ENCODE peak calls at places on chromosome 12, in ten cellular contexts. Z is suprapubic skin; B is IMR-90; E is CD8-positive, alpha-beta T cell; A is keratinocyte; X is stomach; Q is uterus; O is BJ; Y is right lobe of liver; S is Caco-2. I is an unnamed sample.

GRCh38 chr12:113835913-113836312 is 130.2 kb downstream of the RBM19 start:
- DNase-seq in Z (no peak), B (no peak), E (no peak), A (no peak), X (no peak), Q (no peak), O (no peak), Y (no peak), S (no peak), I (no peak)

GRCh38 chr12:68106160-68106559 is 53.4 kb downstream of the IFNG start:
- DNase-seq in Z (no peak), B (no peak), E (no peak), A (no peak), X (no peak), Q (no peak), O (peak; percentile 7), Y (no peak), S (no peak), I (peak; percentile 24)

GRCh38 chr12:115504241-115504941 is 773.1 kb downstream of the MED13L start:
- DNase-seq in Z (no peak), B (no peak), E (no peak), A (no peak), X (no peak), Q (peak; percentile 15), O (no peak), Y (no peak), S (no peak), I (no peak)

GRCh38 chr12:113333877-113334785 is 778 bp downstream of the SLC8B1 start:
- DNase-seq in Z (no peak), B (no peak), E (peak; percentile 14), A (no peak), X (peak; percentile 40), Q (no peak), O (no peak), Y (no peak), S (no peak), I (no peak)

GRCh38 chr12:26271889-26272492 is 76.6 kb downstream of the SSPN start:
- DNase-seq in Z (no peak), B (peak; percentile 96), E (no peak), A (peak; percentile 80), X (peak; percentile 81), Q (peak; percentile 89), O (no peak), Y (no peak), S (no peak), I (peak; percentile 97)

GRCh38 chr12:123886258-123886657 is 86.4 kb downstream of the CCDC92 start:
- DNase-seq in Z (no peak), B (no peak), E (no peak), A (no peak), X (no peak), Q (no peak), O (no peak), Y (no peak), S (no peak), I (no peak)

GRCh38 chr12:57008113-57008687 is 1.9 kb upstream of the ZBTB39 start:
- DNase-seq in Z (no peak), B (peak; percentile 82), E (no peak), A (no peak), X (no peak), Q (no peak), O (peak; percentile 41), Y (no peak), S (no peak), I (peak; percentile 50)

GRCh38 chr12:57613427-57614109 is 2.3 kb downstream of the ARHGEF25 start:
- DNase-seq in Z (no peak), B (no peak), E (no peak), A (no peak), X (no peak), Q (peak; percentile 9), O (no peak), Y (no peak), S (no peak), I (no peak)

GRCh38 chr12:51924551-51925399 is 17.5 kb downstream of the ACVRL1 start:
- DNase-seq in Z (no peak), B (no peak), E (no peak), A (no peak), X (no peak), Q (no peak), O (no peak), Y (no peak), S (peak; percentile 26), I (no peak)

GRCh38 chr12:51921017-51921725 is 13.9 kb downstream of the ACVRL1 start:
- DNase-seq in Z (no peak), B (no peak), E (no peak), A (no peak), X (no peak), Q (no peak), O (no peak), Y (peak; percentile 93), S (no peak), I (no peak)

GRCh38 chr12:51922146-51922545 is 14.8 kb downstream of the ACVRL1 start:
- DNase-seq in Z (no peak), B (no peak), E (no peak), A (no peak), X (no peak), Q (no peak), O (no peak), Y (no peak), S (no peak), I (no peak)

GRCh38 chr12:51923506-51924365 is 16.4 kb downstream of the ACVRL1 start:
- DNase-seq in Z (peak; percentile 89), B (no peak), E (peak; percentile 62), A (no peak), X (peak; percentile 61), Q (peak; percentile 56), O (no peak), Y (peak; percentile 74), S (no peak), I (no peak)

GRCh38 chr12:51922762-51923505 is 15.6 kb downstream of the ACVRL1 start:
- DNase-seq in Z (no peak), B (peak; percentile 79), E (no peak), A (no peak), X (peak; percentile 55), Q (peak; percentile 64), O (peak; percentile 26), Y (peak; percentile 70), S (no peak), I (no peak)
- H3K4me3 ChIP-seq in Z (peak overlapping the region; percentile 19), B (no peak overlapping the region), E (no peak overlapping the region), A (no peak overlapping the region), X (peak overlapping the region; percentile 32), Q (no peak overlapping the region), O (no peak overlapping the region), Y (peak overlapping the region; percentile 4), S (no peak overlapping the region), I (no peak overlapping the region)

GRCh38 chr12:93441617-93442410 is at the start of gene UBE2N:
- DNase-seq in Z (peak; percentile 98), B (peak; percentile 93), E (peak; percentile 97), A (peak; percentile 65), X (peak; percentile 96), Q (peak; percentile 94), O (peak; percentile 68), Y (peak; percentile 98), S (peak; percentile 96), I (peak; percentile 91)
- TF ChIP-seq CTCF in Z (no peak), B (no peak), E (no peak), A (no peak), X (no peak), Q (no peak), O (no peak), Y (no peak), S (no peak), I (no peak)

GRCh38 chr12:127711108-127711507 is 555.9 kb upstream of the TMEM132C start:
- DNase-seq in Z (no peak), B (no peak), E (no peak), A (no peak), X (no peak), Q (no peak), O (no peak), Y (no peak), S (no peak), I (no peak)

GRCh38 chr12:127717293-127717692 is 549.7 kb upstream of the TMEM132C start:
- DNase-seq in Z (no peak), B (no peak), E (no peak), A (no peak), X (no peak), Q (no peak), O (no peak), Y (no peak), S (no peak), I (no peak)

GRCh38 chr12:127716181-127716580 is 550.8 kb upstream of the TMEM132C start:
- DNase-seq in Z (no peak), B (no peak), E (no peak), A (no peak), X (no peak), Q (no peak), O (no peak), Y (no peak), S (no peak), I (no peak)

DNA sequence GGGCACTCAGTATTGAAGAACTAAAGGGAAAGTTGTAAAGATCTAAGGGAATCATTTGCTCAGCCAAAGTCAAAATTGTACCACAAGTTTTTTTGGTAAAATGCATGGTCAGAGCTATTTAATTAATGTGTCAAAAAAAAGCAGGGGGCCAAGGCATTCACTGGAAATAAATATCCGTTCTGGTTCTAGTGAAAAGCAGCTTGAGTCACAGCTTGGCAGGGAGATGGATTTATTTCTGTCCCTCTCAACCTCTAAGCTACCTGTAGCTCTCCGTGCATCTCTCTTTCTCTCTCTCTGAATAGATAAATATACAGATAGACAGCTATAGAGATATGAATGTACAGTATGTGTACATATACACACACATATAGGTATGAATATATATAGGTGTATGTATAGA is 554.4 kb upstream of the TMEM132C start:
- DNase-seq in Z (no peak), B (no peak), E (no peak), A (no peak), X (no peak), Q (no peak), O (no peak), Y (no peak), S (no peak), I (no peak)
- H3K27me3 ChIP-seq in Z (no peaks in the 10 kb centered on the region), B (no peaks in the 10 kb centered on the region), E (no peaks in the 10 kb centered on the region), A (no peaks in the 10 kb centered on the region), X (no peaks in the 10 kb centered on the region), Q (no peaks in the 10 kb centered on the region), O (no peaks in the 10 kb centered on the region), Y (no peaks in the 10 kb centered on the region), S (no peaks in the 10 kb centered on the region), I (no peaks in the 10 kb centered on the region)

GRCh38 chr12:12806784-12807516 is 6.2 kb upstream of the DDX47 start:
- DNase-seq in Z (no peak), B (no peak), E (no peak), A (no peak), X (no peak), Q (no peak), O (no peak), Y (no peak), S (no peak), I (no peak)

GRCh38 chr12:12801649-12802048 is 11.5 kb upstream of the DDX47 start:
- DNase-seq in Z (no peak), B (no peak), E (no peak), A (no peak), X (no peak), Q (no peak), O (no peak), Y (no peak), S (no peak), I (no peak)

GRCh38 chr12:12803186-12803585 is 10.0 kb upstream of the DDX47 start:
- DNase-seq in Z (no peak), B (peak; percentile 86), E (no peak), A (peak; percentile 93), X (peak; percentile 87), Q (peak; percentile 71), O (no peak), Y (no peak), S (peak; percentile 78), I (peak; percentile 81)

GRCh38 chr12:12804011-12804410 is 9.1 kb upstream of the DDX47 start:
- DNase-seq in Z (no peak), B (peak; percentile 80), E (no peak), A (no peak), X (no peak), Q (no peak), O (no peak), Y (no peak), S (no peak), I (no peak)

GRCh38 chr12:12804432-12804886 is 8.7 kb upstream of the DDX47 start:
- DNase-seq in Z (no peak), B (peak; percentile 95), E (no peak), A (no peak), X (no peak), Q (no peak), O (peak; percentile 81), Y (no peak), S (no peak), I (peak; percentile 79)
- H3K4me3 ChIP-seq in Z (no peak overlapping the region), B (no peak overlapping the region), E (no peak overlapping the region), A (no peak overlapping the region), X (no peak overlapping the region), Q (no peak overlapping the region), O (no peak overlapping the region), Y (no peak overlapping the region), S (no peak overlapping the region), I (no peak overlapping the region)